ENCODE peak calls at places on chromosome 4, in seven cellular contexts. R is COR-L47; B is stimulated activated CD4-positive, alpha-beta T cell treated with anti-CD3 and anti-CD28 coated beads, Interleukin-4, amount 100 ng/mL, for 4 hours; D is GM06990; C is amygdala; J is mucosa of descending colon; W is CD4-positive, alpha-beta memory T cell. Z is an unnamed sample.

GRCh38 chr4:139239127-139239772 is 40.8 kb downstream of the MGARP start:
- DNase-seq in R (no peak), D (no peak), J (no peak), B (no peak), C (no peak), W (no peak), Z (no peak)

GRCh38 chr4:37793562-37793961 is 32.9 kb upstream of the PGM2 start:
- DNase-seq in R (peak; percentile 23), C (no peak), D (no peak), J (no peak), B (no peak), W (peak; percentile 14), Z (no peak)

GRCh38 chr4:181261279-181261678 is 981.9 kb upstream of the TENM3 start:
- DNase-seq in J (no peak), W (no peak), D (no peak), C (no peak), B (no peak), R (peak; percentile 32), Z (no peak)

GRCh38 chr4:146638801-146639351 is at the start of gene POU4F2:
- DNase-seq in B (no peak), J (no peak), D (no peak), W (no peak), C (no peak), R (peak; percentile 67), Z (no peak)

GRCh38 chr4:125741825-125742452 is 427.2 kb downstream of the FAT4 start:
- DNase-seq in J (no peak), B (no peak), W (no peak), R (peak; percentile 27), D (no peak), C (no peak), Z (no peak)

GRCh38 chr4:145808021-145808650 is 128.2 kb downstream of the C4orf51 start:
- DNase-seq in W (no peak), R (no peak), C (no peak), D (peak; percentile 77), B (no peak), J (no peak), Z (no peak)

GRCh38 chr4:133151681-133152329 is 2.7 kb downstream of the PCDH10 start:
- DNase-seq in R (peak; percentile 37), C (no peak), B (no peak), D (no peak), J (no peak), W (no peak), Z (no peak)

GRCh38 chr4:22987861-22988260 is 295.1 kb downstream of the GBA3 start:
- DNase-seq in W (no peak), R (no peak), J (no peak), B (no peak), C (no peak), D (no peak), Z (no peak)

GRCh38 chr4:107600456-107600855 is 119.6 kb downstream of the PAPSS1 start:
- DNase-seq in W (no peak), C (no peak), B (no peak), R (no peak), D (no peak), J (no peak), Z (no peak)

GRCh38 chr4:76067652-76068286 is 6.7 kb upstream of the ART3 start:
- DNase-seq in D (no peak), C (peak; percentile 68), B (peak; percentile 64), J (peak; percentile 70), R (peak; percentile 65), W (peak; percentile 65), Z (no peak)

GRCh38 chr4:119525771-119526712 is 102.6 kb downstream of the PDE5A start:
- DNase-seq in D (no peak), C (no peak), R (no peak), J (no peak), B (no peak), W (no peak), Z (no peak)

GRCh38 chr4:128483816-128484215 is 196.2 kb upstream of the PGRMC2 start:
- DNase-seq in R (peak; percentile 10), D (no peak), J (no peak), B (no peak), C (no peak), W (no peak), Z (no peak)

GRCh38 chr4:180923476-180923875 is 1319.7 kb upstream of the TENM3 start:
- DNase-seq in B (no peak), C (no peak), R (no peak), J (no peak), W (no peak), D (no peak), Z (no peak)

GRCh38 chr4:2831611-2832308 is 11.9 kb upstream of the ADD1 start:
- DNase-seq in J (peak; percentile 16), R (no peak), B (no peak), C (no peak), W (no peak), D (no peak), Z (no peak)

GRCh38 chr4:112953295-112953694 is 96.2 kb upstream of the ANK2 start:
- DNase-seq in R (no peak), D (no peak), C (no peak), B (no peak), W (no peak), J (no peak), Z (no peak)

GRCh38 chr4:149584703-149585102 is 230.9 kb downstream of the IQCM start:
- DNase-seq in C (no peak), B (no peak), D (no peak), W (no peak), J (no peak), R (no peak), Z (no peak)

GRCh38 chr4:120062663-120063195 is 3.9 kb downstream of the MAD2L1 start:
- DNase-seq in C (no peak), J (no peak), R (no peak), D (no peak), B (no peak), W (no peak), Z (no peak)

GRCh38 chr4:188439641-188440311 is 300.5 kb downstream of the TRIML1 start:
- DNase-seq in J (no peak), D (no peak), B (no peak), W (no peak), C (peak; percentile 4), R (peak; percentile 91), Z (peak; percentile 89)

GRCh38 chr4:54230479-54231418 is 1.7 kb downstream of the PDGFRA start:
- DNase-seq in W (no peak), J (peak; percentile 30), B (no peak), R (peak; percentile 31), D (peak; percentile 20), C (no peak), Z (no peak)

GRCh38 chr4:105637409-105638258 is 70.9 kb downstream of the INTS12 start:
- DNase-seq in B (no peak), D (peak; percentile 43), J (peak; percentile 46), R (peak; percentile 31), C (peak; percentile 77), W (peak; percentile 4), Z (no peak)

GRCh38 chr4:109875106-109875505 is 27.2 kb downstream of the LRIT3 start:
- DNase-seq in W (no peak), J (no peak), B (no peak), R (no peak), C (no peak), D (no peak), Z (no peak)

GRCh38 chr4:142331132-142331531 is 515.0 kb downstream of the INPP4B start:
- DNase-seq in W (no peak), R (peak; percentile 13), B (no peak), C (no peak), J (no peak), D (no peak), Z (no peak)

GRCh38 chr4:20017035-20017434 is 234.7 kb upstream of the SLIT2 start:
- DNase-seq in D (no peak), R (no peak), B (no peak), C (no peak), W (no peak), J (no peak), Z (no peak)

GRCh38 chr4:25792200-25792791 is 70.5 kb downstream of the SEL1L3 start:
- DNase-seq in J (peak; percentile 56), C (no peak), R (peak; percentile 40), D (no peak), W (no peak), B (no peak), Z (no peak)

GRCh38 chr4:86940920-86941460 is 6.2 kb downstream of the AFF1 start:
- DNase-seq in D (no peak), C (no peak), R (no peak), W (no peak), J (no peak), B (no peak), Z (no peak)

GRCh38 chr4:60344908-60345307 is 855.2 kb upstream of the ADGRL3 start:
- DNase-seq in J (no peak), W (no peak), D (no peak), B (no peak), R (no peak), C (no peak), Z (no peak)

GRCh38 chr4:171813195-171813955 is at the start of gene GALNTL6:
- DNase-seq in D (peak; percentile 12), B (no peak), J (no peak), W (no peak), R (peak; percentile 25), C (no peak), Z (no peak)

GRCh38 chr4:139279723-139280620 is at the start of gene MGARP:
- DNase-seq in R (no peak), J (no peak), B (no peak), W (no peak), C (no peak), D (no peak), Z (no peak)

GRCh38 chr4:35548921-35549320 is 695.4 kb downstream of the ARAP2 start:
- DNase-seq in W (no peak), C (no peak), R (no peak), J (no peak), D (no peak), B (no peak), Z (no peak)

GRCh38 chr4:140099993-140100392 is 54.0 kb downstream of the MAML3 start:
- DNase-seq in D (no peak), W (no peak), B (no peak), J (no peak), R (no peak), C (no peak), Z (peak; percentile 92)

GRCh38 chr4:68375667-68376559 is 26.0 kb upstream of the YTHDC1 start:
- DNase-seq in B (peak; percentile 3), R (peak; percentile 45), W (peak; percentile 65), C (peak; percentile 16), J (peak; percentile 52), D (peak; percentile 15), Z (no peak)